ENCODE peak calls at places on chromosomes 11 and 22, in seven cellular contexts. R is NCI-H510A; P is body of pancreas; S is amygdala; V is T-helper 1 cell; H is SJSA1; B is stimulated activated CD4-positive, alpha-beta T cell treated with anti-CD3 and anti-CD28 coated beads, Interleukin-4, amount 100 ng/mL, for 48 hours. T is an unnamed sample.

GRCh38 chr11:122287401-122287800 is 171.4 kb upstream of the BLID start:
- DNase-seq in V (no peak), H (no peak), R (no peak), B (no peak), P (no peak), S (no peak), T (no peak)

GRCh38 chr11:62607729-62608128 is 4.8 kb downstream of the EML3 start:
- DNase-seq in B (no peak), V (no peak), S (no peak), P (no peak), R (no peak), H (no peak), T (peak; percentile 27)

GRCh38 chr11:117884994-117885393 is 8.5 kb upstream of the FXYD6 start:
- DNase-seq in S (no peak), P (no peak), R (no peak), H (no peak), V (no peak), B (no peak), T (no peak)

GRCh38 chr22:22030493-22031182 is 48.1 kb upstream of the TOP3B start:
- DNase-seq in H (no peak), R (no peak), V (no peak), P (no peak), S (no peak), B (no peak), T (peak; percentile 48)

GRCh38 chr11:72589802-72590761 is 84.1 kb downstream of the PDE2A start:
- DNase-seq in R (peak; percentile 20), B (peak; percentile 32), H (no peak), V (peak; percentile 29), P (peak; percentile 74), S (no peak), T (peak; percentile 57)

GRCh38 chr11:94747136-94748110 is 20.7 kb upstream of the AMOTL1 start:
- DNase-seq in B (no peak), R (no peak), V (no peak), P (no peak), H (no peak), S (no peak), T (no peak)

GRCh38 chr22:40728731-40729189 is 49.5 kb downstream of the MCHR1 start:
- DNase-seq in V (peak; percentile 60), R (no peak), B (peak; percentile 33), P (no peak), H (no peak), S (no peak), T (no peak)

GRCh38 chr11:126791991-126792390 is 208.6 kb downstream of the KIRREL3 start:
- DNase-seq in R (no peak), V (no peak), B (no peak), H (no peak), P (no peak), S (no peak), T (no peak)

GRCh38 chr11:27976262-27976661 is 131.7 kb downstream of the KIF18A start:
- DNase-seq in P (no peak), H (no peak), R (no peak), S (no peak), B (no peak), V (no peak), T (no peak)

GRCh38 chr22:31400023-31400397 is 606 bp downstream of the DRG1 start:
- DNase-seq in H (no peak), B (no peak), R (no peak), V (no peak), S (no peak), P (no peak), T (no peak)

GRCh38 chr11:72813740-72814138 is 472 bp upstream of the ATG16L2 start:
- DNase-seq in B (peak; percentile 82), P (peak; percentile 87), H (peak; percentile 93), R (peak; percentile 87), S (no peak), V (no peak), T (peak; percentile 92)

GRCh38 chr11:68226421-68226820 is 13.3 kb upstream of the KMT5B start:
- DNase-seq in B (no peak), V (no peak), R (no peak), P (no peak), H (no peak), S (no peak), T (no peak)

GRCh38 chr11:12232160-12232559 is 121.8 kb downstream of the MICAL2 start:
- DNase-seq in V (no peak), H (no peak), S (no peak), B (no peak), P (no peak), R (no peak), T (no peak)

GRCh38 chr22:46587067-46587471 is 33.1 kb upstream of the GRAMD4 start:
- DNase-seq in B (no peak), H (no peak), P (no peak), S (no peak), V (no peak), R (no peak), T (peak; percentile 21)

GRCh38 chr11:73344191-73344607 is 32.0 kb upstream of the RELT start:
- DNase-seq in V (no peak), B (no peak), H (no peak), P (peak; percentile 28), S (peak; percentile 25), R (no peak), T (peak; percentile 66)

GRCh38 chr22:17912942-17913704 is 111.2 kb downstream of the MICAL3 start:
- DNase-seq in H (no peak), V (no peak), R (no peak), B (no peak), P (no peak), S (no peak), T (no peak)

GRCh38 chr22:41535244-41535643 is 9.0 kb downstream of the POLR3H start:
- DNase-seq in R (peak; percentile 10), H (no peak), B (no peak), V (no peak), S (no peak), P (no peak), T (no peak)

GRCh38 chr11:112477152-112477928 is 216.7 kb upstream of the PLET1 start:
- DNase-seq in B (no peak), P (no peak), V (no peak), R (no peak), S (no peak), H (no peak), T (no peak)

GRCh38 chr11:47101452-47101851 is 75.2 kb downstream of the ARFGAP2 start:
- DNase-seq in S (no peak), V (no peak), P (no peak), R (no peak), H (no peak), B (no peak), T (no peak)

GRCh38 chr11:66649903-66650302 is 11.4 kb downstream of the RBM4 start:
- DNase-seq in V (no peak), R (no peak), H (no peak), B (no peak), P (no peak), S (no peak), T (no peak)

GRCh38 chr11:132746305-132746704 is 786.0 kb downstream of the OPCML start:
- DNase-seq in P (no peak), R (no peak), V (no peak), S (no peak), H (no peak), B (no peak), T (no peak)

GRCh38 chr11:132055296-132055695 is 684.9 kb downstream of the NTM start:
- DNase-seq in P (no peak), S (no peak), B (no peak), R (no peak), H (no peak), V (no peak), T (no peak)

GRCh38 chr11:2271077-2271326 is 614 bp upstream of the ASCL2 start:
- DNase-seq in B (no peak), H (no peak), P (peak; percentile 40), V (no peak), R (no peak), S (no peak), T (peak; percentile 78)

GRCh38 chr11:64608636-64609035 is 17.6 kb downstream of the SLC22A12 start:
- DNase-seq in S (no peak), V (no peak), H (no peak), P (no peak), B (no peak), R (no peak), T (no peak)

GRCh38 chr22:44671742-44672141 is 30.3 kb upstream of the PRR5 start:
- DNase-seq in V (no peak), B (no peak), S (no peak), P (no peak), H (no peak), R (no peak), T (no peak)

GRCh38 chr11:110513521-110514450 is 84.0 kb downstream of the FDX1 start:
- DNase-seq in P (no peak), S (no peak), H (no peak), R (no peak), V (no peak), B (no peak), T (no peak)

GRCh38 chr11:28536504-28537267 is 428.5 kb downstream of the METTL15 start:
- DNase-seq in H (no peak), P (no peak), V (no peak), R (no peak), B (no peak), S (no peak), T (no peak)

GRCh38 chr22:43270314-43270908 is 72.8 kb downstream of the SCUBE1 start:
- DNase-seq in B (no peak), S (no peak), H (no peak), P (no peak), V (no peak), R (no peak), T (no peak)

GRCh38 chr11:103875855-103876510 is 160.5 kb upstream of the DDI1 start:
- DNase-seq in S (no peak), H (no peak), R (no peak), B (no peak), P (no peak), V (no peak), T (no peak)

GRCh38 chr11:85680897-85681296 is 5.1 kb downstream of the CCDC89 start:
- DNase-seq in P (no peak), R (no peak), H (no peak), S (no peak), V (no peak), B (no peak), T (no peak)

GRCh38 chr11:85180528-85180927 is 446.6 kb downstream of the DLG2 start:
- DNase-seq in H (no peak), P (no peak), R (no peak), S (no peak), B (no peak), V (no peak), T (no peak)

GRCh38 chr11:94504689-94505293 is 7.5 kb upstream of the C11orf97 start:
- DNase-seq in H (peak; percentile 15), B (no peak), V (no peak), R (no peak), P (no peak), S (no peak), T (no peak)